ENCODE peak calls at places on chromosomes 7 and 10, in seven cellular contexts. One of them, this sample, is unnamed.

GRCh38 chr10:87862644-87863101 is 660 bp downstream of the KLLN start:
- DNase-seq in Panc1: no peak
- DNase-seq in sigmoid colon: no peak
- DNase-seq in NCI-H510A: no peak
- DNase-seq in GF-D8: no peak
- DNase-seq in GM18507: no peak
- DNase-seq in CD4-positive, CD25-positive, alpha-beta regulatory T cell: no peak
- DNase-seq in this sample: peak

GRCh38 chr7:41742619-41743018 is 39.7 kb upstream of the INHBA start:
- DNase-seq in Panc1: no peak
- DNase-seq in sigmoid colon: no peak
- DNase-seq in NCI-H510A: no peak
- DNase-seq in GF-D8: no peak
- DNase-seq in GM18507: no peak
- DNase-seq in CD4-positive, CD25-positive, alpha-beta regulatory T cell: no peak
- DNase-seq in this sample: no peak

GRCh38 chr7:50142421-50143113 is 49.5 kb upstream of the ZPBP start:
- DNase-seq in Panc1: no peak
- DNase-seq in sigmoid colon: no peak
- DNase-seq in NCI-H510A: no peak
- DNase-seq in GF-D8: no peak
- DNase-seq in GM18507: no peak
- DNase-seq in CD4-positive, CD25-positive, alpha-beta regulatory T cell: peak
- DNase-seq in this sample: peak

GRCh38 chr7:82410461-82410860 is 33.1 kb downstream of the CACNA2D1 start:
- DNase-seq in Panc1: no peak
- DNase-seq in sigmoid colon: no peak
- DNase-seq in NCI-H510A: peak
- DNase-seq in GF-D8: no peak
- DNase-seq in GM18507: no peak
- DNase-seq in CD4-positive, CD25-positive, alpha-beta regulatory T cell: no peak
- DNase-seq in this sample: no peak

GRCh38 chr10:89062861-89063260 is 72.3 kb downstream of the FAS start:
- DNase-seq in Panc1: no peak
- DNase-seq in sigmoid colon: no peak
- DNase-seq in NCI-H510A: no peak
- DNase-seq in GF-D8: no peak
- DNase-seq in GM18507: no peak
- DNase-seq in CD4-positive, CD25-positive, alpha-beta regulatory T cell: no peak
- DNase-seq in this sample: no peak

GRCh38 chr10:118955531-118956252 is 73.8 kb upstream of the NANOS1 start:
- DNase-seq in Panc1: no peak
- DNase-seq in sigmoid colon: no peak
- DNase-seq in NCI-H510A: no peak
- DNase-seq in GF-D8: no peak
- DNase-seq in GM18507: no peak
- DNase-seq in CD4-positive, CD25-positive, alpha-beta regulatory T cell: no peak
- DNase-seq in this sample: peak

GRCh38 chr7:90574136-90574819 is 21.8 kb upstream of the CDK14 start:
- DNase-seq in Panc1: no peak
- DNase-seq in sigmoid colon: no peak
- DNase-seq in NCI-H510A: no peak
- DNase-seq in GF-D8: no peak
- DNase-seq in GM18507: no peak
- DNase-seq in CD4-positive, CD25-positive, alpha-beta regulatory T cell: no peak
- DNase-seq in this sample: no peak

GRCh38 chr10:124722812-124723783 is 21.1 kb downstream of the FAM53B start:
- DNase-seq in Panc1: no peak
- DNase-seq in sigmoid colon: peak
- DNase-seq in NCI-H510A: no peak
- DNase-seq in GF-D8: peak
- DNase-seq in GM18507: peak
- DNase-seq in CD4-positive, CD25-positive, alpha-beta regulatory T cell: peak
- DNase-seq in this sample: peak

GRCh38 chr7:110664798-110665197 is 426.1 kb upstream of the LRRN3 start:
- DNase-seq in Panc1: no peak
- DNase-seq in sigmoid colon: no peak
- DNase-seq in NCI-H510A: no peak
- DNase-seq in GF-D8: no peak
- DNase-seq in GM18507: no peak
- DNase-seq in CD4-positive, CD25-positive, alpha-beta regulatory T cell: no peak
- DNase-seq in this sample: no peak

GRCh38 chr10:30821994-30822692 is 192.6 kb upstream of the LYZL2 start:
- DNase-seq in Panc1: no peak
- DNase-seq in sigmoid colon: peak
- DNase-seq in NCI-H510A: no peak
- DNase-seq in GF-D8: no peak
- DNase-seq in GM18507: no peak
- DNase-seq in CD4-positive, CD25-positive, alpha-beta regulatory T cell: no peak
- DNase-seq in this sample: no peak

GRCh38 chr7:107384025-107384424 is 85.8 kb upstream of the GPR22 start:
- DNase-seq in Panc1: no peak
- DNase-seq in sigmoid colon: no peak
- DNase-seq in NCI-H510A: no peak
- DNase-seq in GF-D8: no peak
- DNase-seq in GM18507: no peak
- DNase-seq in CD4-positive, CD25-positive, alpha-beta regulatory T cell: no peak
- DNase-seq in this sample: no peak

GRCh38 chr7:101538596-101539459 is 90.3 kb downstream of the MYL10 start:
- DNase-seq in Panc1: no peak
- DNase-seq in sigmoid colon: no peak
- DNase-seq in NCI-H510A: no peak
- DNase-seq in GF-D8: no peak
- DNase-seq in GM18507: peak
- DNase-seq in CD4-positive, CD25-positive, alpha-beta regulatory T cell: peak
- DNase-seq in this sample: peak